ENCODE peak calls at places on chromosomes 5 and 9, in four cellular contexts. U, Q, Z and F are unnamed samples.

GRCh38 chr5:102760815-102761214 is 5.7 kb downstream of the PAM start:
- DNase-seq in U (no peak), Q (peak), Z (no peak), F (no peak)

GRCh38 chr5:30413540-30413939 is 779.9 kb upstream of the CDH6 start:
- DNase-seq in U (no peak), Q (peak), Z (no peak), F (no peak)

GRCh38 chr9:114745108-114745848 is 60.6 kb downstream of the TNFSF15 start:
- DNase-seq in U (no peak), Q (peak), Z (no peak), F (peak)

GRCh38 chr5:73122875-73123810 is 2.8 kb downstream of the TMEM171 start:
- DNase-seq in U (no peak), Q (peak), Z (no peak), F (peak)

GRCh38 chr5:151085517-151086031 is 4.7 kb upstream of the TNIP1 start:
- DNase-seq in U (peak), Q (peak), Z (peak), F (peak)

GRCh38 chr5:177476531-177477233 is 3.2 kb upstream of the DBN1 start:
- DNase-seq in U (no peak), Q (peak), Z (no peak), F (no peak)

GRCh38 chr9:132068604-132069003 is 11.1 kb downstream of the MED27 start:
- DNase-seq in U (no peak), Q (no peak), Z (no peak), F (no peak)

GRCh38 chr5:21919417-21920022 is 933.6 kb downstream of the CDH12 start:
- DNase-seq in U (no peak), Q (peak), Z (no peak), F (peak)

GRCh38 chr5:156631005-156631404 is 219.1 kb upstream of the PPP1R2B start:
- DNase-seq in U (no peak), Q (no peak), Z (no peak), F (no peak)

GRCh38 chr5:98928802-98929122 is at the start of gene CHD1:
- DNase-seq in U (peak), Q (no peak), Z (peak), F (peak)

GRCh38 chr5:56532411-56532935 is 282.9 kb upstream of the MAP3K1 start:
- DNase-seq in U (no peak), Q (no peak), Z (no peak), F (no peak)

GRCh38 chr5:31887556-31887955 is 248.6 kb downstream of the PDZD2 start:
- DNase-seq in U (no peak), Q (no peak), Z (no peak), F (no peak)

GRCh38 chr5:27702339-27702820 is 664.0 kb upstream of the CDH9 start:
- DNase-seq in U (no peak), Q (peak), Z (no peak), F (peak)

GRCh38 chr5:561408-561807 is 37.2 kb upstream of the SLC9A3 start:
- DNase-seq in U (no peak), Q (no peak), Z (peak), F (no peak)

GRCh38 chr9:91078041-91078441 is 276.4 kb downstream of the SYK start:
- DNase-seq in U (no peak), Q (no peak), Z (no peak), F (no peak)

GRCh38 chr5:12245429-12245828 is 341.2 kb upstream of the CTNND2 start:
- DNase-seq in U (no peak), Q (no peak), Z (no peak), F (peak)

GRCh38 chr9:125418404-125418803 is 156.8 kb downstream of the GAPVD1 start:
- DNase-seq in U (no peak), Q (no peak), Z (no peak), F (no peak)

GRCh38 chr9:121634800-121635261 is 16.6 kb upstream of the DAB2IP start:
- DNase-seq in U (no peak), Q (peak), Z (no peak), F (peak)

GRCh38 chr9:116549061-116549664 is 137.9 kb upstream of the TRIM32 start:
- DNase-seq in U (peak), Q (peak), Z (peak), F (peak)

GRCh38 chr5:125526940-125527339 is 780.5 kb upstream of the ZNF608 start:
- DNase-seq in U (no peak), Q (peak), Z (no peak), F (no peak)

GRCh38 chr9:81981881-81982280 is 6.7 kb upstream of the SPATA31D1 start:
- DNase-seq in U (no peak), Q (no peak), Z (no peak), F (no peak)

GRCh38 chr5:143968071-143968878 is 156.3 kb downstream of the HMHB1 start:
- DNase-seq in U (no peak), Q (peak), Z (no peak), F (peak)

GRCh38 chr5:1564182-1564748 is 40.5 kb upstream of the LPCAT1 start:
- DNase-seq in U (no peak), Q (peak), Z (no peak), F (peak)

GRCh38 chr5:1062761-1063568 is 48.9 kb downstream of the SLC12A7 start:
- DNase-seq in U (no peak), Q (no peak), Z (no peak), F (no peak)

GRCh38 chr9:111828193-111828592 is 33.5 kb upstream of the SHOC1 start:
- DNase-seq in U (no peak), Q (peak), Z (no peak), F (peak)

GRCh38 chr9:14428781-14429230 is 114.9 kb upstream of the NFIB start:
- DNase-seq in U (peak), Q (peak), Z (peak), F (peak)

GRCh38 chr5:78803386-78803785 is 154.8 kb upstream of the LHFPL2 start:
- DNase-seq in U (peak), Q (peak), Z (peak), F (no peak)

GRCh38 chr9:93686880-93687236 is 110.5 kb downstream of the PHF2 start:
- DNase-seq in U (peak), Q (no peak), Z (no peak), F (no peak)

GRCh38 chr9:118987167-118987566 is 382.1 kb downstream of the BRINP1 start:
- DNase-seq in U (no peak), Q (no peak), Z (no peak), F (no peak)

GRCh38 chr9:130156672-130157071 is 15.5 kb upstream of the NCS1 start:
- DNase-seq in U (no peak), Q (no peak), Z (no peak), F (no peak)

GRCh38 chr9:92147030-92147853 is 32.0 kb upstream of the SPTLC1 start:
- DNase-seq in U (peak), Q (peak), Z (peak), F (peak)
- TF ChIP-seq CTCF in U (no peak), Q (peak), Z (no peak), F (peak)

GRCh38 chr5:41410737-41411136 is 99.7 kb downstream of the PLCXD3 start:
- DNase-seq in U (no peak), Q (no peak), Z (no peak), F (no peak)
- TF ChIP-seq CTCF in U (no peak), Q (no peak), Z (no peak), F (no peak)

DNA sequence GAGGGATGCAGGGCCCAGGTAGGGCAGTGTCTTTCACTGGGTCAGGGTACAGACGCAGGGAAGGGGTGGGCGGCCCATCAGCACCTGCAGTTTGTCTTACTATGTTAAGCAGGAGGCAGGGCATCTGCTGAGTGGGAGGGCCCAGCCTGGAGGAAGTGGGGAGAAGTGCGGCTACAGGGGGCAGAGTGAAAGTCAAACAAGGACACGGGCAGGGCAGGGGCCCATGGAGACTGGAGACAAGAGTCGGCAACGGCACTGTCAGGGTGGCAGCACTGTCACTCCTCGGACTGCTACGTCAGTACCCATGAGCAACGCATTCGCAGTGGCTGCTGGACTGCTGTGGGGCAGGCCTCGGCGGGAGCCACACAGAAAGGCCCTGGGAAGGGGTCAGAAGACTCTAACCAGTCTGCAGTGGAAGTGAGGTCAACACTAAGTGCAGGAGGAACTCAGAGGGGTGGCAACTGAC is 19.7 kb downstream of the CAMSAP1 start:
- DNase-seq in U (no peak), Q (no peak), Z (peak), F (no peak)
- TF ChIP-seq CTCF in U (no peak), Q (peak), Z (no peak), F (no peak)

GRCh38 chr9:109449036-109449798 is 48.9 kb downstream of the PTPN3 start:
- DNase-seq in U (peak), Q (no peak), Z (no peak), F (peak)

GRCh38 chr9:109452761-109453160 is 45.3 kb downstream of the PTPN3 start:
- DNase-seq in U (no peak), Q (peak), Z (no peak), F (peak)

GRCh38 chr9:109450346-109450745 is 47.8 kb downstream of the PTPN3 start:
- DNase-seq in U (no peak), Q (peak), Z (no peak), F (no peak)

GRCh38 chr9:109453210-109453842 is 44.8 kb downstream of the PTPN3 start:
- DNase-seq in U (peak), Q (peak), Z (no peak), F (peak)

GRCh38 chr9:109451311-109452025 is 46.6 kb downstream of the PTPN3 start:
- DNase-seq in U (no peak), Q (no peak), Z (no peak), F (no peak)
- TF ChIP-seq CTCF in U (no peak), Q (peak), Z (no peak), F (no peak)

GRCh38 chr9:124291801-124292396 is 34.1 kb downstream of the NEK6 start:
- DNase-seq in U (no peak), Q (no peak), Z (peak), F (no peak)
- TF ChIP-seq CTCF in U (no peak), Q (no peak), Z (no peak), F (no peak)

GRCh38 chr5:128701301-128701700 is 163.3 kb upstream of the FBN2 start:
- DNase-seq in U (no peak), Q (no peak), Z (no peak), F (no peak)

GRCh38 chr5:128693779-128694178 is 155.7 kb upstream of the FBN2 start:
- DNase-seq in U (no peak), Q (peak), Z (no peak), F (no peak)

DNA sequence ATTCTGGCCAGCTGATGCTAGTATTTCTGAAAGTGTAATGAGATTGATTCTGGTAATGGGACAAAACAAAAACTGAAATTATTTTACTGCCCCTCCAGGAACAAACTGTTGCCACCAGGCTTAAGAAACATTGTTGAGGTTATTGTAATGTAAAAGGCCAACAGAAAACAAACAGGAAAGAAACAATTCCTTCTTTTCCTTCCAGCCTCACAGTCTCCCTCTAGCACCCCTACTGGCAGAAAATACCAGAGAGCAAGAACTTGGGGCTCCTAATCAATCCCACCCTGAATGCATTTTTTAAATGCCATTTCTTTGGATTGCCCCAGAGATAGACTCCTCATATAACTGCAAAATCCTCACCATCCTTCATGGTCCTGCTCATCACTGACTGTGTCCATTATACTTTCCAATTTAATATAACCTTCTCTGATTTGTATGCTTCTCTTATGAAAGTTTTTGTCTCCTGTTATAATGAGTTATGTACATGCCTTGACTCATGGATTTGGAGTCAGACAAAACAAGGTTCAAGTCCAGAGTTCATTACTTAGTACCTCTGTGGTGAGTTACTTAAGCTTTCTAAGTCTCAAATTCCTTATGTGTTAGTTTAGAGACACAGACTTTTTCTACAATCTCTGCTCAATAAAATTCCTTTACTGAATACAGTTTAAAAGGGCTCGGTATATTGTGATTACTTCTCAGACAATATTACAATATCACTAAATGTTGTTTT is 157.9 kb upstream of the FBN2 start:
- DNase-seq in U (no peak), Q (peak), Z (no peak), F (peak)
- TF ChIP-seq CTCF in U (no peak), Q (peak), Z (no peak), F (peak)

DNA sequence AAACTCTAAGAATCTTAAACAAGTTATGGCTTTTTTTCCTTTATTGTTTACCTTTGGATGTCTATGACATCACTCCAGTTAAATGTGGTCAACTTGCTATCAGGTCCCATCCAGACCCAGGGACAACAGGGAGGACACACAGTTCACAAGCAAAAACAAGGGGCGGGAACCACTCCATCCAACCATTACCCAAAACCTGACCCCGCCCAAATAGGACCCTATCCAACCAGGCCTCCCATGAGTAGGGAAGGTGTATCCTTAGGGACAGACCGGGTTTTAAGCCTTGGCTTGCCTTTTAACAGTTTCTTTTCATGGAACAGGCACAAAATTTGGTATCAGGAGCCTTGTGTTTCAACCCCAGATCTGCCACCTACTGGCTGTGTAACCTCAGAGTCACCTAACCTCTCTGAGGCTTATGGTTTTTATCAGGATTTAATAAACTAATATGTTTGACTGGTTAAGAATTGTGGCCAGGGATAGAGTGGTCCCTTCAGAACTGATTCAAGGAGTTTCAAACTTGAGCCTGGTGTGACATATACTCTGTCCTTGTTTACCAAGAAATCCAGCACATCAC is 127.7 kb upstream of the RAD23B start:
- DNase-seq in U (no peak), Q (no peak), Z (no peak), F (no peak)
- TF ChIP-seq CTCF in U (no peak), Q (peak), Z (no peak), F (no peak)

GRCh38 chr5:80269991-80270438 is 14.2 kb upstream of the SERINC5 start:
- DNase-seq in U (no peak), Q (no peak), Z (no peak), F (no peak)

GRCh38 chr5:80276186-80276585 is 20.3 kb upstream of the SERINC5 start:
- DNase-seq in U (no peak), Q (no peak), Z (no peak), F (no peak)

DNA sequence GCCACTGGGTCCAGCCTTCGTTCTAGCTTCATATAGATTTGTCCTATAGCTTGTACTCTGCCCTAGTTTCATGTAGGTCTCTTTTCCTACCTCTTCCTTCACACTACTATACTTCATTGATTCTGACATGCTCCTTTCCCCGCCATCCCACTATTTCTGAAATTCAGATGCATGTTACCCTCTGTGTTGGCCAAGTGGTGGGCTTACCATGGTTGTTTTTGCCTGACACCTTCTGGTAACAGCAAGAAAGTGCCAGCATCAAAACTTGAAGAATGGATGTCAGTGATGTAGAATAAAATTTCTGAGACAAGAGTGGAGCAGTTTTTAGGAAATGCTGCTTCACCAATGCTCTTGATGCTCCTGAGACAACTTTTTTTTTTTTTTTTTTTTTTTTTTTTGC is 19.5 kb upstream of the SERINC5 start:
- DNase-seq in U (no peak), Q (peak), Z (no peak), F (peak)
- TF ChIP-seq CTCF in U (no peak), Q (peak), Z (no peak), F (peak)

GRCh38 chr5:180784497-180785097 is 18.0 kb downstream of the MGAT1 start:
- DNase-seq in U (peak), Q (peak), Z (peak), F (peak)
- TF ChIP-seq CTCF in U (peak), Q (peak), Z (peak), F (peak)